ENCODE peak calls at places on chromosomes 12 and 14, in nine cellular contexts. Z is right cardiac atrium; C is CD8-positive, alpha-beta T cell; E is PC-3; D is effector memory CD4-positive, alpha-beta T cell; V is A549; M is body of pancreas; A is CD4-positive, CD25-positive, alpha-beta regulatory T cell; P is Peyer's patch. X is an unnamed sample. For H3K4me1, the result is how much of the 10 kb centered on the place peaks cover.

GRCh38 chr14:23589606-23590005 is 11.0 kb upstream of the JPH4 start:
- DNase-seq in Z (no peak), C (no peak), E (no peak), D (no peak), V (no peak), M (no peak), A (no peak), P (no peak), X (no peak)

GRCh38 chr12:116697305-116698130 is 40.4 kb downstream of the SPRING1 start:
- DNase-seq in Z (peak), C (no peak), E (peak), D (no peak), V (peak), M (peak), A (no peak), P (no peak), X (peak)

GRCh38 chr12:105468464-105468863 is 138.0 kb downstream of the C12orf75 start:
- DNase-seq in Z (no peak), C (no peak), E (no peak), D (no peak), V (no peak), M (no peak), A (no peak), P (no peak), X (no peak)

GRCh38 chr14:65168840-65169239 is 66.5 kb upstream of the MAX start:
- DNase-seq in Z (no peak), C (no peak), E (peak), D (no peak), V (no peak), M (no peak), A (peak), P (no peak), X (peak)

GRCh38 chr12:100675432-100675831 is 101.9 kb downstream of the GAS2L3 start:
- DNase-seq in Z (peak), C (no peak), E (peak), D (no peak), V (no peak), M (peak), A (no peak), P (no peak), X (no peak)

GRCh38 chr12:1993341-1993740 is 10.9 kb downstream of the DCP1B start:
- DNase-seq in Z (no peak), C (no peak), E (peak), D (no peak), V (no peak), M (no peak), A (no peak), P (no peak), X (peak)

GRCh38 chr14:95227279-95227860 is 70.0 kb upstream of the DICER1 start:
- DNase-seq in Z (peak), C (no peak), E (no peak), D (no peak), V (no peak), M (peak), A (no peak), P (no peak), X (no peak)

GRCh38 chr12:61490732-61491498 is 769.3 kb upstream of the USP15 start:
- DNase-seq in Z (no peak), C (no peak), E (peak), D (no peak), V (no peak), M (no peak), A (no peak), P (no peak), X (no peak)

GRCh38 chr12:46445551-46446235 is 73.1 kb upstream of the SLC38A2 start:
- DNase-seq in Z (no peak), C (no peak), E (peak), D (no peak), V (no peak), M (no peak), A (no peak), P (no peak), X (no peak)

GRCh38 chr12:122124370-122124769 is 45.8 kb downstream of the MLXIP start:
- DNase-seq in Z (peak), C (no peak), E (no peak), D (no peak), V (no peak), M (no peak), A (no peak), P (peak), X (no peak)

GRCh38 chr12:2306012-2306411 is 253.2 kb downstream of the CACNA1C start:
- DNase-seq in Z (no peak), C (no peak), E (no peak), D (no peak), V (no peak), M (no peak), A (no peak), P (no peak), X (no peak)

GRCh38 chr14:62001988-62002387 is 239.8 kb downstream of the SNAPC1 start:
- DNase-seq in Z (no peak), C (no peak), E (peak), D (no peak), V (no peak), M (no peak), A (no peak), P (no peak), X (no peak)

GRCh38 chr12:75908961-75909699 is 122.4 kb downstream of the PHLDA1 start:
- DNase-seq in Z (peak), C (no peak), E (peak), D (no peak), V (no peak), M (peak), A (no peak), P (no peak), X (no peak)

GRCh38 chr12:91109148-91109564 is 2.1 kb downstream of the LUM start:
- DNase-seq in Z (peak), C (peak), E (peak), D (no peak), V (no peak), M (peak), A (peak), P (peak), X (peak)

GRCh38 chr12:57623811-57624390 is 9.1 kb downstream of the B4GALNT1 start:
- DNase-seq in Z (no peak), C (no peak), E (no peak), D (no peak), V (no peak), M (no peak), A (no peak), P (no peak), X (no peak)

GRCh38 chr12:46089414-46090162 is 99.2 kb upstream of the SCAF11 start:
- DNase-seq in Z (no peak), C (no peak), E (peak), D (no peak), V (no peak), M (no peak), A (no peak), P (no peak), X (no peak)

GRCh38 chr12:52630609-52631200 is 12.3 kb upstream of the KRT73 start:
- DNase-seq in Z (no peak), C (no peak), E (no peak), D (no peak), V (no peak), M (no peak), A (no peak), P (no peak), X (no peak)

GRCh38 chr12:123142948-123143752 is 7.7 kb downstream of the PITPNM2 start:
- DNase-seq in Z (no peak), C (no peak), E (no peak), D (no peak), V (no peak), M (no peak), A (no peak), P (peak), X (peak)

GRCh38 chr12:103912069-103912468 is 18.1 kb upstream of the HSP90B1 start:
- DNase-seq in Z (no peak), C (no peak), E (no peak), D (no peak), V (no peak), M (no peak), A (no peak), P (no peak), X (no peak)

GRCh38 chr14:70708717-70709570 is 67.2 kb downstream of the TTC9 start:
- DNase-seq in Z (no peak), C (no peak), E (no peak), D (no peak), V (no peak), M (no peak), A (no peak), P (no peak), X (no peak)

GRCh38 chr12:112010415-112011344 is 2.3 kb downstream of the TMEM116 start:
- DNase-seq in Z (peak), C (no peak), E (no peak), D (no peak), V (no peak), M (no peak), A (no peak), P (no peak), X (no peak)

DNA sequence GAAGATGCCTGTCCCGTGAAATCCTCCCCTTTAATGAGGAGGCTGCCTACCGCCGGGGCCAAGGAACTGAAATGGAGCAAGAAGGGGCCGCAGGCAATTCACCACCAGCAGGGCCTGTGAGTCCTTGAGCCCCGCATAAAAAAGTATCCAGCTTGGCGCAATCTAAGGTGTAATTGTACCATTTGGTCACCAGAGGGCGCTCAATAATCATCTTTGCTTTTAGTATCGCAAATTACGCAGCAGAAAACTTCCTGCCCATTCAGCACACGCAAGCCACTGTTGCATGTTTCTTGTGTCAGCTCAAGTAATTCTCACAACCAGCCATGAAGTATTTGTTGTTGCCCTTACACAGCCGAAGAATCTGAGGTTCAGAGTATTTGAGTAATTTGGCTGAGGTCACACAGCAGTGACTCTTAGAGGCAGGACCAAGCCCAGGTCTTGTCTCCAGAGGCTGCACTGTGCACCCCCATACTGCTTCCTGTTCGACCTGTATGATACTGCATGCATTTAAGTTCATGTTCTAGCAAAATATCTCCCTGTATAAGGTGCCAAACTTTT is 54.1 kb upstream of the PPP2R5C start:
- DNase-seq in Z (peak), C (peak), E (peak), D (peak), V (peak), M (peak), A (peak), P (no peak), X (peak)
- H3K4me1 ChIP-seq in Z (under half), C (under half), E (under half), D (under half), V (under half), M (under half), A (under half), P (under half), X (under half)

DNA sequence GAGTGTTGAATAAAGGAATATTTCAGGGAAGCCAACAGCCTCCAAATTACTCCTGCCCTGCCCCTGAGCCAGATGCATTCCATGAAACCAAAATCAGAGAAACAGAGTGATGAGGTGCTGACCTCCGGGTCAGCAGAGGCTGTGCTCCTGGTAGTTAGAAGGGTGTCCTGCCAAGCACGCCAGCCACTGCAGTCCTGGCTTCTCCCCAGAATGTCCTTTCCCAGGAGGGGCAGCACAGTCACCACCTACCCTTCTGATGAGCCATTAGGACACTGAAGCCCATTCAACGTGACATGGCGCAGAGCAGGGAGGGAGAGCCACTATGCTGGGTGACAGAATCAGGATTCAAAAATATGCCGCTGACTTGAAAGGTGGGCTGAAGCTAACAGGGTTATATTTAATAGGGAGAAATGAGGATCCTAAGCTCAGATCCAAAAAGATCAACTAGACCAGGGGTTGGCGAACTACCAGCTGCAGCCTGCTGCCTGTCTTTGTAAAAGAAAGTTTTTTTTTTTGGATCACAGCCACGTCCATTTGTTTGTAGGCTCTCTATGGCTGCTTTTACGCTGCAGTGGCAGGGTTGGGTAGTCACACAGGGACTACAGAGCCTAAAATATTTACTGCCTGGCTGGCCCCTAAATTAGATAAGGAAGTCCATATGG is 34.5 kb upstream of the PLEK2 start:
- DNase-seq in Z (no peak), C (no peak), E (no peak), D (no peak), V (no peak), M (peak), A (no peak), P (no peak), X (no peak)
- H3K4me1 ChIP-seq in Z (under half), C (under half), E (under half), D (under half), V (under half), M (under half), A (under half), P (under half), X (under half)

GRCh38 chr14:102527255-102528232 is 18.0 kb upstream of the ANKRD9 start:
- DNase-seq in Z (no peak), C (no peak), E (peak), D (no peak), V (peak), M (no peak), A (peak), P (peak), X (peak)

GRCh38 chr14:102524451-102525212 is 15.1 kb upstream of the ANKRD9 start:
- DNase-seq in Z (peak), C (peak), E (peak), D (peak), V (peak), M (peak), A (peak), P (peak), X (peak)

GRCh38 chr14:102523200-102524025 is 13.8 kb upstream of the ANKRD9 start:
- DNase-seq in Z (no peak), C (no peak), E (no peak), D (no peak), V (no peak), M (no peak), A (no peak), P (peak), X (no peak)

GRCh38 chr14:102525213-102526143 is 15.9 kb upstream of the ANKRD9 start:
- DNase-seq in Z (peak), C (peak), E (peak), D (peak), V (no peak), M (peak), A (peak), P (peak), X (peak)

DNA sequence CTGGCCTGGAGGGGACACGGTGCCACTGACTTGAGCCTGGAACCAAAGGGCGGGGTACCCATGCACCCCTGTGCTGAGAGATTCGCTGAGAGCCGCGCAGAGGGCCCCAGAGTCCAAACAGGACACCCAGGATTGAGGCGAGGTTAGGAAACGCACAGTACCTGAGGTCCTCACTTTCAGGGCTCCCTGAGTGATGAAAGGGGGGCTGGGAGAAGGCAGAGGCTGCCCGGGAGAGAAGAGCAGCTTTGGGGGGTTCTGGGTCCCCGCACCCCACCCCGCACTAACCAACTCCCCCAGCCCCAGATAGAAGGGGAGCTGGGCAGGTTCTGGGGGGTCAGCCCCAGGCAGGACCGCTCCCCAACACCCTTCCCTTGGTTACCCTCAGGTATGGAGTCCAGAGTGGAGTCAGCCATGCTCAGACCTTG is 14.5 kb upstream of the ANKRD9 start:
- DNase-seq in Z (no peak), C (no peak), E (no peak), D (no peak), V (no peak), M (no peak), A (no peak), P (no peak), X (no peak)
- H3K4me1 ChIP-seq in Z (under half), C (under half), E (under half), D (under half), V (under half), M (under half), A (under half), P (under half), X (under half)

DNA sequence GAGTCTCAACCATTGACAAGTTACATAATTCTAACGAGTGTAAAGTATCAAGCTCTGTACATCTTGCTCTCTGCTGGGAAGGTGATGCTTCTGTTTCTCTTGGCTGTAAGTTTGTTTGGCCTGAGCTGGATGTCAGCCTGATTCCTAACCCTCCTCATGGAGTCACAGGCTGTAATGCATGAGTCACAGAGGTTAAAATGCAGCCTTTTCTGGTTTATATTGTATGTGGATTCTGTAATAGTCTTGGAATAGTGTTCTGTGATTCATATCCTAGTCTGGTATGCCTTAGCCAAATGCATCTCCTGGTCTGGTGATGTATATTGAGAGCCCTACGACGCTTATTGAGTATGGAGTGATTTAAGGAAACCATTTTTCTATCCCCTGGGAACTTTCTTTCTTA is 104.5 kb upstream of the FRMD6 start:
- DNase-seq in Z (peak), C (no peak), E (peak), D (no peak), V (peak), M (no peak), A (no peak), P (no peak), X (peak)
- H3K4me1 ChIP-seq in Z (under half), C (under half), E (half or more), D (under half), V (under half), M (under half), A (under half), P (under half), X (under half)

GRCh38 chr14:55274760-55275159 is 3.5 kb downstream of the FBXO34 start:
- DNase-seq in Z (no peak), C (no peak), E (peak), D (no peak), V (no peak), M (no peak), A (no peak), P (no peak), X (no peak)
- H3K4me1 ChIP-seq in Z (under half), C (under half), E (under half), D (under half), V (under half), M (half or more), A (under half), P (under half), X (under half)

GRCh38 chr12:15206831-15207394 is 14.3 kb downstream of the RERG start:
- DNase-seq in Z (no peak), C (no peak), E (no peak), D (no peak), V (no peak), M (no peak), A (no peak), P (no peak), X (no peak)

GRCh38 chr12:15209782-15210181 is 11.4 kb downstream of the RERG start:
- DNase-seq in Z (no peak), C (no peak), E (no peak), D (no peak), V (no peak), M (no peak), A (no peak), P (no peak), X (no peak)

GRCh38 chr12:15206338-15206737 is 14.9 kb downstream of the RERG start:
- DNase-seq in Z (no peak), C (no peak), E (no peak), D (no peak), V (no peak), M (no peak), A (no peak), P (no peak), X (no peak)

GRCh38 chr12:15208871-15209656 is 12.2 kb downstream of the RERG start:
- DNase-seq in Z (no peak), C (no peak), E (no peak), D (no peak), V (no peak), M (no peak), A (no peak), P (no peak), X (no peak)

DNA sequence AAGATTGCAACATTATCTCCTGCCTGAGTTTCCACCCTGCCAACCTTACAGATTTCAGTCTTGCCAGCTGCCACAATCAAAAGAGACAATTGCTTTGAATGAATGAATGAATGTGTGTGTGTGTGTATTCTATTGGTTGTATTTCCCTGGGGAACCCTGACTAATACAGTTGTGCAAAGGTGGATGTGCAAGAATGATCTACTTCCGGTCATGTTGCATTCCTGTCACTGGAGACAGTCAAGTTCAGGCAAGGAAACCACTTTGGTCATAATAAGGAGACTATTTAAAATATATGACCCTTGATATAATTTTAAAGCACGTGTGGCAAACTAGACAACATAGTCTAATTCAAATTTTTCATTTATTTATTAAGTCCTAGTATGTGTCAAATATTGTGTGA is 13.1 kb downstream of the RERG start:
- DNase-seq in Z (no peak), C (no peak), E (no peak), D (no peak), V (no peak), M (no peak), A (no peak), P (no peak), X (no peak)
- H3K4me1 ChIP-seq in Z (under half), C (under half), E (under half), D (under half), V (under half), M (under half), A (under half), P (under half), X (under half)

X was measured in HCT116.